ENCODE peak calls at places on chromosomes 13 and 19, in nine cellular contexts. G, S, M, V, O, K, J, N and D are unnamed samples.

GRCh38 chr13:80550856-80551532 is 210.1 kb upstream of the SPRY2 start:
- DNase-seq in S (no peak), M (no peak), O (no peak), K (no peak), N (no peak), V (no peak), J (no peak), G (no peak), D (no peak)

GRCh38 chr13:111917901-111918300 is 149.0 kb upstream of the SOX1 start:
- DNase-seq in J (no peak), S (no peak), O (no peak), N (no peak), G (no peak), M (no peak), K (no peak), V (no peak), D (no peak)

GRCh38 chr13:43937839-43938238 is 58.1 kb downstream of the LACC1 start:
- DNase-seq in N (no peak), O (no peak), J (no peak), G (no peak), V (no peak), M (no peak), S (no peak), K (no peak), D (no peak)

GRCh38 chr13:85386424-85386823 is 412.8 kb downstream of the SLITRK6 start:
- DNase-seq in S (no peak), K (no peak), V (no peak), M (no peak), N (no peak), J (no peak), G (no peak), O (peak), D (no peak)

GRCh38 chr13:73984949-73985691 is 149.1 kb downstream of the KLF12 start:
- DNase-seq in N (peak), V (no peak), J (no peak), S (no peak), G (no peak), M (no peak), O (no peak), K (no peak), D (no peak)

GRCh38 chr19:14575428-14575980 is 3.6 kb upstream of the NDUFB7 start:
- DNase-seq in S (no peak), V (no peak), G (no peak), K (no peak), O (no peak), M (no peak), N (no peak), J (no peak), D (no peak)

GRCh38 chr13:106415427-106415826 is 120.0 kb downstream of the EFNB2 start:
- DNase-seq in S (no peak), O (no peak), J (no peak), M (no peak), V (no peak), G (no peak), N (no peak), K (no peak), D (no peak)

GRCh38 chr13:87331178-87331577 is 340.0 kb upstream of the SLITRK5 start:
- DNase-seq in K (no peak), O (no peak), V (peak), M (no peak), G (no peak), N (no peak), J (peak), S (no peak), D (no peak)

GRCh38 chr19:51138549-51138979 is 3.5 kb upstream of the SIGLEC7 start:
- DNase-seq in K (no peak), O (no peak), V (no peak), N (no peak), S (no peak), G (no peak), M (peak), J (no peak), D (no peak)

GRCh38 chr13:98664047-98664446 is 87.1 kb upstream of the STK24 start:
- DNase-seq in K (no peak), M (no peak), J (peak), G (no peak), O (no peak), S (no peak), N (no peak), V (no peak), D (no peak)

GRCh38 chr13:92745233-92745632 is 481.4 kb upstream of the GPC6 start:
- DNase-seq in J (peak), V (no peak), O (no peak), K (no peak), N (no peak), S (no peak), M (no peak), G (no peak), D (no peak)

GRCh38 chr13:37194428-37194861 is 89.0 kb upstream of the CSNK1A1L start:
- DNase-seq in N (no peak), V (no peak), M (no peak), G (no peak), J (peak), S (no peak), O (no peak), K (no peak), D (no peak)

GRCh38 chr19:49462492-49462891 is 9.5 kb downstream of the ALDH16A1 start:
- DNase-seq in M (no peak), G (no peak), J (no peak), V (no peak), O (no peak), N (no peak), S (no peak), K (no peak), D (no peak)

GRCh38 chr13:88887045-88887662 is 1216.0 kb downstream of the SLITRK5 start:
- DNase-seq in K (peak), N (peak), O (peak), M (no peak), J (no peak), S (no peak), G (no peak), V (no peak), D (no peak)

GRCh38 chr13:72970956-72971355 is 87.8 kb upstream of the KLF5 start:
- DNase-seq in N (no peak), S (no peak), K (no peak), M (no peak), G (no peak), O (no peak), J (peak), V (no peak), D (no peak)

GRCh38 chr13:35255241-35255640 is 221.2 kb downstream of the MAB21L1 start:
- DNase-seq in O (no peak), J (no peak), M (no peak), S (no peak), V (no peak), N (no peak), G (no peak), K (no peak), D (no peak)

GRCh38 chr13:99269627-99270252 is 11.6 kb upstream of the GPR18 start:
- DNase-seq in J (peak), V (peak), M (no peak), S (no peak), N (peak), O (no peak), K (no peak), G (peak), D (no peak)

GRCh38 chr13:107450931-107451330 is 764.4 kb downstream of the LIG4 start:
- DNase-seq in J (peak), S (no peak), V (no peak), M (peak), K (no peak), G (no peak), O (peak), N (no peak), D (peak)

GRCh38 chr13:32910530-32910929 is 105.7 kb upstream of the KL start:
- DNase-seq in S (no peak), V (no peak), G (no peak), J (no peak), M (no peak), K (no peak), N (no peak), O (no peak), D (no peak)

GRCh38 chr19:8366961-8367326 is 3.0 kb downstream of the ANGPTL4 start:
- DNase-seq in O (no peak), V (no peak), S (no peak), G (no peak), K (no peak), M (no peak), N (no peak), J (peak), D (no peak)

GRCh38 chr13:98007001-98007400 is 53.5 kb downstream of the IPO5 start:
- DNase-seq in V (no peak), O (no peak), K (no peak), S (no peak), G (no peak), J (no peak), N (no peak), M (no peak), D (no peak)

GRCh38 chr13:25902946-25903345 is 148.9 kb downstream of the SHISA2 start:
- DNase-seq in N (no peak), O (no peak), V (no peak), J (no peak), G (no peak), S (no peak), M (no peak), K (no peak), D (no peak)

GRCh38 chr19:48170817-48171347 is 402 bp downstream of the ZSWIM9 start:
- DNase-seq in M (no peak), V (no peak), G (no peak), S (no peak), J (no peak), N (peak), K (peak), O (no peak), D (no peak)

GRCh38 chr13:97212540-97213146 is 9.5 kb upstream of the MBNL2 start:
- DNase-seq in G (no peak), S (no peak), V (peak), O (peak), K (peak), N (peak), J (no peak), M (no peak), D (no peak)

GRCh38 chr13:51237887-51238286 is 15.7 kb downstream of the FAM124A start:
- DNase-seq in M (no peak), O (no peak), V (no peak), G (no peak), S (no peak), N (no peak), J (no peak), K (no peak), D (peak)

GRCh38 chr19:35155441-35155840 is 906 bp downstream of the FXYD5 start:
- DNase-seq in K (no peak), J (no peak), G (no peak), O (no peak), M (no peak), S (peak), N (no peak), V (no peak), D (no peak)

GRCh38 chr13:98743377-98743776 is 9.1 kb downstream of the SLC15A1 start:
- DNase-seq in N (no peak), M (no peak), S (no peak), K (no peak), O (no peak), V (peak), J (no peak), G (no peak), D (no peak)

DNA sequence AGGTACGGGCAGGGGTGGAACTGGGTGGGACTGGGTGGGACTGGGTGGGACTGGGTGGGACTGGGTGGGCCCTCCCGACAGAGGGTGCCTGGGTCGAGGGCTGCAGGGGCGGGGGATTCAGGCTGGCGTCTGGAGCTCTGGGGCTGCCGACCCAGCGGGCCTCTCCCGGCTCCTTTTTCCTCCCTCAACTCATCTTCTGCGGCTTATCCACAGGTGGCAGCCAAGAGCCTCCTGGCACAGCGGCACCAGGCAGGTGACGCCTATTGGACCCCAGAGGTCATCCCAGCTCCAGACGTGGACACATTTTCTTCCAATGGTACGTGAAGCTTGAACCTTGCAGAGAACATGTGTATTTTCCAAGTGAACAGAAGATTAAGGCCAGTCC is 533 bp downstream of the ZNF544 start:
- DNase-seq in V (peak), G (no peak), S (no peak), N (peak), M (no peak), O (peak), J (peak), K (peak), D (no peak)
- TF ChIP-seq CTCF in V (peak), G (peak), S (no peak), N (peak), M (no peak), O (peak), J (no peak), K (no peak), D (peak)

DNA sequence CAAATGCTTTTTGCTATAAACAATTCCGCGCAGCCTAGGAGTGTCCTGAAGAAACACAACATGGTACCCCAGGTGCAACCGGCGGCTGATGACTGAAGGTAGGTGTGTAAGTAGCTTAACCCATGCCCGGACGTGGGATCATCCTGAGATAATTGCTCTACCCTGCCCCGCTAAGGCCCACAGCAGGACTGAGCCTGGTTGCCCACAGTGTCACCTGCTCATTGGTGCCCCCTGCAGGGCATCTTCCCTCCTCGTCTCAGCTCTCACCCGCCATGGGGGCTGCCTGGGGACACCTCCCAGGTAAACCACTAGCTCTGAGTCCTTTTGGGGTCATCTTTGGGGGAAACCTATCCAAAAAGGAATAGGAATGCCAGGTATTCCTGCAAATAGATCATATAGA is 22.3 kb downstream of the TMEM161A start:
- DNase-seq in J (no peak), N (peak), S (peak), K (peak), V (no peak), M (peak), G (peak), O (peak), D (no peak)
- TF ChIP-seq CTCF in J (peak), N (peak), S (peak), K (peak), V (peak), M (peak), G (peak), O (peak), D (peak)

GRCh38 chr13:45601680-45602079 is 13.9 kb downstream of the ERICH6B start:
- DNase-seq in O (no peak), S (no peak), G (no peak), J (no peak), M (no peak), N (no peak), K (no peak), V (no peak), D (peak)

GRCh38 chr13:45607931-45608330 is 7.6 kb downstream of the ERICH6B start:
- DNase-seq in K (no peak), V (no peak), O (no peak), G (no peak), J (no peak), S (no peak), M (no peak), N (no peak), D (no peak)

GRCh38 chr13:45603338-45603737 is 12.2 kb downstream of the ERICH6B start:
- DNase-seq in M (no peak), O (no peak), S (no peak), G (no peak), K (no peak), N (no peak), J (no peak), V (no peak), D (no peak)

GRCh38 chr13:45602183-45602582 is 13.4 kb downstream of the ERICH6B start:
- DNase-seq in G (no peak), V (peak), S (no peak), J (peak), K (no peak), O (peak), M (no peak), N (no peak), D (peak)

GRCh38 chr13:45604892-45605291 is 10.6 kb downstream of the ERICH6B start:
- DNase-seq in J (no peak), M (no peak), K (peak), N (peak), S (no peak), O (no peak), V (no peak), G (no peak), D (no peak)
- TF ChIP-seq CTCF in J (no peak), M (no peak), K (no peak), N (no peak), S (no peak), O (no peak), V (no peak), G (no peak), D (no peak)

DNA sequence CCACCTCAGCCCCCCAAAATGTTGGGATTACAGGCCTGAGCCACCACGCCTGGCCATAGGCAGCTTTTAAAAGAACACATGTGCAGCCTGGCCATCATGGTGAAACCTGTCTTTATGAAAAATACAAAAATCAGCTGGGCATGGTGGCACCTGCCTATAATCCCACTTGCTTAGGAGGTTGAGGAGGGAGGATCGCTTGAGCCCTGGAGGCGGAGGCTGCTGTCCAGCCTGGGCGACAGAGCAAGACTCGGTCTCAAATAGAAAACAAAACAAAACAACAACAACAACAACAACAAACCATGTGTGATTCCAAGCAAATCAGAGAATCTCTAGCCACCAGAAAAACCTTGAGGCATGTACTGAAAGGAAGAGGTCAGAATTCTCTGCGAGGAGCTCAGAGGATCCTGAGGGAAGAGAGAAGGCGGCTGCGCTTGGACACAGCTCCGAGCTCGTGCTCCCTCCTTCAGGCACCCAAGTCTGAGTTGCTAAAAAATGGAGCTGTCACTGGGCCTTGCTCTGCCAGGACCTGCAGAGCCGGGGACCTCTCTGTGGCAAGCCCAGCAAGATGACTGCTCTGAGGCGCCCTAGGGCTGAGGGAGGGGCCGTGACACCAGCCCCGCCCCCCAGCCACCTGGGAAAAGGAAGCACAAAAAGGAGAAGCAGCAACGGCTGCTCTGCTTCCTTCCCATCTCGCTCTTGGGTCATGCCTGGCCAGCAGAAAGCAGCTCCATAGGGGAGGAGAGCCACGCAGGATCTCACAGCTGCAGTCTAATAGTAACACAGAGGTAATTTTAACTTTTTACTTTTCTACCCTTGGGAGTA is at the start of gene ARL11:
- DNase-seq in J (no peak), M (peak), N (peak), G (peak), V (peak), K (peak), O (peak), S (peak), D (no peak)
- TF ChIP-seq CTCF in J (no peak), M (no peak), N (no peak), G (no peak), V (no peak), K (no peak), O (no peak), S (no peak), D (no peak)

DNA sequence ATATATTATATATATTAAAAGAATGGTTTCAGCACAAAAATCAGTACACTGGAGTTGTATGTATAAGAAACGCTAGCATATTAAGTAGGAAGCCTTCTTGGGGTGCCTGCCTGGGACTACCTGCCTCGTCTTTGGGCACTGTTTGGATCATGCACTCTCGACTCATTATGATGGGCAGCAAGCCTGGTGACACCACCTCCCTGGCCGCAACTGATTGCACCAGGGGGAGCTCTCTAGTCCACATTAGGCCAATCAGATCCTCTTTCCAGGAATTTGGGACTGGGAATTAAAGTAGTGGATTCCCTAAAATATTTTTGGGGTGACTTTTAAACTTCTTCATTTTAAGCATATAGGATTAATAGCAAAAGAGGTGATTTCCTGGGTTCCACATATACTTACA is 56.0 kb upstream of the RGCC start:
- DNase-seq in J (no peak), S (no peak), M (no peak), N (peak), V (no peak), K (peak), G (no peak), O (peak), D (peak)
- TF ChIP-seq CTCF in J (no peak), S (no peak), M (no peak), N (peak), V (no peak), K (no peak), G (no peak), O (peak), D (no peak)

GRCh38 chr19:38384209-38385027 is 3.4 kb downstream of the GGN start:
- DNase-seq in N (peak), K (peak), S (no peak), G (no peak), J (no peak), O (peak), M (no peak), V (peak), D (no peak)
- TF ChIP-seq CTCF in N (peak), K (no peak), S (no peak), G (no peak), J (peak), O (peak), M (no peak), V (peak), D (peak)

GRCh38 chr19:42555801-42556200 is 27.5 kb upstream of the CEACAM1 start:
- DNase-seq in S (no peak), V (no peak), M (no peak), N (no peak), G (no peak), K (no peak), J (no peak), O (no peak), D (peak)

GRCh38 chr19:42555317-42555716 is 27.0 kb upstream of the CEACAM1 start:
- DNase-seq in M (no peak), J (no peak), N (peak), K (no peak), S (no peak), G (no peak), O (no peak), V (no peak), D (peak)

GRCh38 chr19:42553292-42554045 is 25.2 kb upstream of the CEACAM1 start:
- DNase-seq in S (no peak), V (no peak), J (peak), M (no peak), K (no peak), N (no peak), G (no peak), O (no peak), D (no peak)

GRCh38 chr19:42552086-42553065 is 24.1 kb upstream of the CEACAM1 start:
- DNase-seq in M (no peak), N (no peak), K (no peak), V (no peak), G (no peak), J (no peak), S (no peak), O (no peak), D (peak)

GRCh38 chr19:42554046-42554575 is 25.8 kb upstream of the CEACAM1 start:
- DNase-seq in K (no peak), J (no peak), V (no peak), S (no peak), G (no peak), M (no peak), N (no peak), O (no peak), D (no peak)
- TF ChIP-seq CTCF in K (no peak), J (no peak), V (no peak), S (no peak), G (no peak), M (no peak), N (no peak), O (no peak), D (no peak)